ENCODE peak calls at places on chromosomes 1 and 21, in eight cellular contexts. N is NCI-H1092, E is NT2/D1, V is upper lobe of right lung, W is NCI-H1048, B is T-helper 9 cell, R is H7, O is suprapubic skin. H is an unnamed sample.

GRCh38 chr21:41947596-41948403 is 6.0 kb downstream of the C2CD2 start:
- DNase-seq in B (no peak), E (no peak), V (no peak), O (no peak), N (no peak), W (no peak), R (no peak), H (no peak)

GRCh38 chr1:240018617-240019016 is 73.1 kb upstream of the FMN2 start:
- DNase-seq in B (no peak), O (no peak), E (no peak), R (no peak), N (no peak), V (no peak), W (no peak), H (no peak)

GRCh38 chr1:207298666-207299065 is 22.8 kb upstream of the CD55 start:
- DNase-seq in B (no peak), N (no peak), E (no peak), O (no peak), R (no peak), V (no peak), W (no peak), H (no peak)

GRCh38 chr1:41394918-41395598 is 33.8 kb downstream of the FOXO6 start:
- DNase-seq in E (peak; percentile 92), O (no peak), N (no peak), R (peak; percentile 96), B (no peak), W (peak; percentile 42), V (no peak), H (peak; percentile 78)

GRCh38 chr1:37513795-37514349 is 694 bp downstream of the MEAF6 start:
- DNase-seq in W (no peak), E (peak; percentile 36), R (peak; percentile 85), V (peak; percentile 73), B (peak; percentile 20), O (no peak), N (peak; percentile 47), H (peak; percentile 53)

GRCh38 chr1:94335950-94336349 is 82.2 kb upstream of the ABCD3 start:
- DNase-seq in N (peak; percentile 71), V (no peak), W (no peak), B (no peak), E (peak; percentile 85), O (peak; percentile 83), R (peak; percentile 22), H (peak; percentile 82)

GRCh38 chr1:174204697-174205308 is 45.5 kb downstream of the RABGAP1L start:
- DNase-seq in B (no peak), O (no peak), N (no peak), V (no peak), R (no peak), E (no peak), W (no peak), H (no peak)

GRCh38 chr1:205580923-205581180 is 51.0 kb downstream of the ELK4 start:
- DNase-seq in N (no peak), E (no peak), W (no peak), R (no peak), B (no peak), O (peak; percentile 74), V (no peak), H (no peak)

GRCh38 chr1:184883304-184883815 is 90.9 kb downstream of the NIBAN1 start:
- DNase-seq in W (no peak), B (no peak), N (no peak), O (no peak), E (no peak), R (no peak), V (no peak), H (no peak)

GRCh38 chr21:16870116-16870515 is 642.7 kb upstream of the CXADR start:
- DNase-seq in O (no peak), R (no peak), V (no peak), E (no peak), B (no peak), N (no peak), W (no peak), H (no peak)

GRCh38 chr1:151668090-151668489 is 48.5 kb downstream of the CELF3 start:
- DNase-seq in N (no peak), R (no peak), O (no peak), E (no peak), B (no peak), W (no peak), V (no peak), H (no peak)

GRCh38 chr1:117592155-117592554 is 13.7 kb upstream of the TENT5C start:
- DNase-seq in R (peak; percentile 4), O (peak; percentile 77), W (no peak), N (peak; percentile 5), V (peak; percentile 68), E (no peak), B (no peak), H (no peak)

GRCh38 chr1:23756676-23757075 is 13.4 kb downstream of the ELOA start:
- DNase-seq in O (no peak), B (no peak), E (no peak), W (no peak), V (no peak), R (no peak), N (no peak), H (no peak)

GRCh38 chr1:5551274-5551966 is 440.8 kb downstream of the NPHP4 start:
- DNase-seq in O (no peak), V (no peak), B (no peak), E (no peak), N (no peak), W (no peak), R (no peak), H (no peak)

GRCh38 chr1:14443164-14443787 is 155.2 kb upstream of the KAZN start:
- DNase-seq in O (no peak), V (no peak), R (no peak), W (no peak), N (no peak), B (no peak), E (no peak), H (peak; percentile 34)

GRCh38 chr1:152543808-152544207 is 22.8 kb downstream of the LCE3E start:
- DNase-seq in O (no peak), V (no peak), B (no peak), W (no peak), N (no peak), E (peak; percentile 23), R (no peak), H (peak; percentile 1)

GRCh38 chr1:223713546-223714420 is 1.4 kb downstream of the CAPN2 start:
- DNase-seq in N (no peak), W (no peak), O (no peak), B (no peak), V (no peak), R (peak; percentile 16), E (no peak), H (no peak)